ENCODE peak calls at places on chromosomes 16 and 17, in eight cellular contexts. G, Z, U, F, Y, B, D and L are unnamed samples.
A peak's percentile ranks its signal among the peaks of the same experiment; 100 is the strongest.

GRCh38 chr16:1950559-1950958 is 3.9 kb downstream of the RPL3L start:
- DNase-seq in F (no peak), Z (no peak), D (no peak), G (no peak), Y (no peak), B (no peak), U (no peak), L (no peak)

GRCh38 chr16:47716571-47716970 is 255.4 kb downstream of the PHKB start:
- DNase-seq in U (no peak), B (no peak), G (no peak), D (no peak), Y (no peak), Z (no peak), F (peak; percentile 49), L (no peak)

GRCh38 chr17:4839221-4839620 is 6.1 kb downstream of the MINK1 start:
- DNase-seq in U (no peak), Y (no peak), B (no peak), G (no peak), D (no peak), Z (no peak), F (no peak), L (no peak)

GRCh38 chr17:65468321-65468720 is 93.1 kb downstream of the AXIN2 start:
- DNase-seq in F (no peak), Y (no peak), Z (no peak), G (no peak), D (no peak), B (no peak), U (no peak), L (no peak)

GRCh38 chr16:51657844-51658243 is 506.8 kb upstream of the SALL1 start:
- DNase-seq in F (no peak), D (no peak), G (no peak), B (no peak), Y (no peak), Z (no peak), U (no peak), L (no peak)

GRCh38 chr16:57316390-57317017 is 32.0 kb upstream of the PLLP start:
- DNase-seq in G (no peak), D (no peak), U (no peak), Z (no peak), F (no peak), B (no peak), Y (no peak), L (peak; percentile 58)

GRCh38 chr16:74257061-74257460 is 39.6 kb upstream of the PSMD7 start:
- DNase-seq in D (no peak), Y (no peak), F (no peak), Z (no peak), G (no peak), B (peak; percentile 13), U (no peak), L (no peak)

GRCh38 chr17:10398352-10398751 is 23.4 kb downstream of the MYH8 start:
- DNase-seq in G (no peak), Y (no peak), Z (no peak), F (no peak), B (no peak), U (no peak), D (no peak), L (no peak)

GRCh38 chr17:38421224-38421841 is 6.9 kb upstream of the ARHGAP23 start:
- DNase-seq in D (no peak), B (no peak), G (no peak), F (peak; percentile 95), Y (no peak), Z (no peak), U (no peak), L (no peak)

GRCh38 chr17:36842231-36842630 is 95.0 kb upstream of the LHX1 start:
- DNase-seq in U (no peak), F (no peak), Y (no peak), G (no peak), D (no peak), Z (no peak), B (no peak), L (no peak)

GRCh38 chr17:68255731-68256538 is 8.1 kb downstream of the AMZ2 start:
- DNase-seq in B (no peak), G (no peak), D (no peak), Y (no peak), U (no peak), F (no peak), Z (no peak), L (no peak)

GRCh38 chr17:74704536-74704935 is 8.2 kb downstream of the CD300LF start:
- DNase-seq in F (no peak), D (no peak), U (no peak), G (no peak), B (no peak), Y (no peak), Z (no peak), L (no peak)

GRCh38 chr16:49681449-49681848 is 174.5 kb downstream of the ZNF423 start:
- DNase-seq in U (no peak), D (no peak), Z (no peak), B (no peak), G (no peak), F (no peak), Y (no peak), L (peak; percentile 44)

GRCh38 chr17:12727076-12727750 is 61.5 kb downstream of the MYOCD start:
- DNase-seq in G (no peak), U (no peak), Y (no peak), F (no peak), D (no peak), B (no peak), Z (no peak), L (no peak)

GRCh38 chr16:31186176-31186575 is 6.2 kb downstream of the FUS start:
- DNase-seq in D (no peak), Z (no peak), F (no peak), B (no peak), Y (no peak), U (no peak), G (no peak), L (no peak)

GRCh38 chr16:14449790-14450463 is 180.1 kb downstream of the PARN start:
- DNase-seq in G (no peak), F (no peak), D (no peak), U (no peak), Z (no peak), Y (no peak), B (no peak), L (no peak)

GRCh38 chr16:86511317-86512161 is 1.2 kb downstream of the FOXF1 start:
- DNase-seq in F (no peak), B (no peak), Y (no peak), Z (no peak), D (no peak), U (peak; percentile 26), G (no peak), L (no peak)

GRCh38 chr17:47660064-47660492 is 10.4 kb downstream of the KPNB1 start:
- DNase-seq in F (no peak), Z (no peak), D (no peak), U (peak; percentile 35), G (no peak), Y (no peak), B (peak; percentile 30), L (no peak)

GRCh38 chr17:40477796-40478195 is 23.6 kb downstream of the TNS4 start:
- DNase-seq in G (no peak), Y (no peak), Z (no peak), D (no peak), U (no peak), B (no peak), F (no peak), L (no peak)

GRCh38 chr16:1175566-1176279 is 22.8 kb downstream of the CACNA1H start:
- DNase-seq in U (no peak), G (no peak), Z (no peak), B (no peak), D (no peak), F (no peak), Y (no peak), L (peak; percentile 58)

GRCh38 chr17:65092262-65092661 is 35.7 kb upstream of the GNA13 start:
- DNase-seq in F (no peak), B (no peak), G (no peak), Y (no peak), D (no peak), Z (no peak), U (no peak), L (no peak)

GRCh38 chr17:17051380-17051779 is 9.1 kb downstream of the MPRIP start:
- DNase-seq in B (no peak), F (no peak), G (no peak), D (no peak), U (no peak), Z (no peak), Y (no peak), L (no peak)

GRCh38 chr17:16922386-16923096 is 49.4 kb downstream of the TNFRSF13B start:
- DNase-seq in D (no peak), Y (no peak), F (peak; percentile 17), G (no peak), Z (no peak), B (no peak), U (peak; percentile 43), L (no peak)

GRCh38 chr16:15636392-15636873 is 6.5 kb downstream of the MARF1 start:
- DNase-seq in D (no peak), G (no peak), Z (no peak), F (no peak), U (peak; percentile 56), B (peak; percentile 54), Y (no peak), L (no peak)

GRCh38 chr16:1097156-1097555 is 1.1 kb upstream of the C1QTNF8 start:
- DNase-seq in U (no peak), Y (no peak), D (no peak), Z (no peak), G (no peak), B (no peak), F (no peak), L (no peak)

GRCh38 chr16:5506021-5506420 is 408.4 kb upstream of the EEF2KMT start:
- DNase-seq in F (no peak), Z (no peak), D (no peak), B (no peak), U (no peak), Y (peak; percentile 42), G (no peak), L (no peak)

GRCh38 chr16:68935008-68935407 is 91.7 kb downstream of the TANGO6 start:
- DNase-seq in U (no peak), G (no peak), F (no peak), Z (no peak), Y (no peak), B (no peak), D (no peak), L (no peak)

GRCh38 chr17:42010898-42011516 is 6.2 kb downstream of the DNAJC7 start:
- DNase-seq in D (no peak), U (no peak), G (no peak), F (peak; percentile 38), Z (no peak), Y (no peak), B (no peak), L (no peak)

GRCh38 chr17:12613566-12613965 is 52.1 kb upstream of the MYOCD start:
- DNase-seq in D (no peak), Z (no peak), F (no peak), Y (no peak), B (no peak), G (no peak), U (no peak), L (no peak)

GRCh38 chr17:16328997-16329396 is 24.3 kb downstream of the CENPV start:
- DNase-seq in B (no peak), F (peak; percentile 49), Y (no peak), D (no peak), Z (no peak), U (peak; percentile 41), G (no peak), L (no peak)

GRCh38 chr17:10793256-10793655 is 10.6 kb downstream of the TMEM238L start:
- DNase-seq in Z (no peak), G (no peak), F (no peak), Y (no peak), D (no peak), U (no peak), B (no peak), L (no peak)

GRCh38 chr16:53780051-53780450 is 76.1 kb downstream of the FTO start:
- DNase-seq in Z (no peak), Y (no peak), B (no peak), G (no peak), F (no peak), U (no peak), D (no peak), L (no peak)

GRCh38 chr17:45050680-45051059 is 762 bp downstream of the DCAKD start:
- DNase-seq in U (peak; percentile 52), G (no peak), Z (peak; percentile 25), Y (no peak), D (peak; percentile 8), F (peak; percentile 63), B (no peak), L (peak; percentile 30)

GRCh38 chr17:72878975-72879660 is 213.4 kb downstream of the SLC39A11 start:
- DNase-seq in Y (no peak), B (no peak), D (no peak), Z (no peak), F (no peak), U (no peak), G (no peak), L (no peak)